ENCODE peak calls at places on chromosomes 2 and 18, in eight cellular contexts. R, Z, B, J, X, U, N and G are unnamed samples.

GRCh38 chr18:74342416-74343043 is 26.9 kb downstream of the C18orf63 start:
- DNase-seq in R (no peak), Z (peak; percentile 16), B (peak; percentile 73), J (peak; percentile 15), X (peak; percentile 75), U (no peak), N (no peak), G (no peak)

GRCh38 chr2:200298816-200299215 is 7.7 kb upstream of the SPATS2L start:
- DNase-seq in R (no peak), Z (no peak), B (no peak), J (no peak), X (no peak), U (no peak), N (no peak), G (no peak)

GRCh38 chr2:177154809-177155208 is 57.8 kb upstream of the HNRNPA3 start:
- DNase-seq in R (no peak), Z (no peak), B (no peak), J (no peak), X (no peak), U (no peak), N (no peak), G (no peak)

GRCh38 chr18:67633939-67634338 is 117.4 kb upstream of the DSEL start:
- DNase-seq in R (no peak), Z (no peak), B (no peak), J (no peak), X (no peak), U (no peak), N (no peak), G (no peak)

GRCh38 chr2:8550481-8550880 is 131.4 kb upstream of the ID2 start:
- DNase-seq in R (peak; percentile 33), Z (no peak), B (no peak), J (no peak), X (no peak), U (peak; percentile 36), N (no peak), G (no peak)

GRCh38 chr2:62406573-62407043 is 99.4 kb downstream of the TMEM17 start:
- DNase-seq in R (no peak), Z (no peak), B (no peak), J (no peak), X (no peak), U (no peak), N (no peak), G (no peak)

GRCh38 chr2:96207073-96207777 is 1.4 kb downstream of the STARD7 start:
- DNase-seq in R (no peak), Z (no peak), B (peak; percentile 69), J (no peak), X (peak; percentile 57), U (no peak), N (no peak), G (no peak)

GRCh38 chr18:22346968-22347611 is 70.6 kb downstream of the CTAGE1 start:
- DNase-seq in R (peak; percentile 90), Z (no peak), B (peak; percentile 75), J (no peak), X (no peak), U (peak; percentile 96), N (no peak), G (no peak)

GRCh38 chr2:70132244-70133126 is 45.2 kb downstream of the PCBP1 start:
- DNase-seq in R (peak; percentile 63), Z (no peak), B (peak; percentile 82), J (no peak), X (peak; percentile 52), U (peak; percentile 76), N (no peak), G (peak; percentile 72)

GRCh38 chr2:10264506-10265327 is 38.0 kb upstream of the HPCAL1 start:
- DNase-seq in R (peak; percentile 37), Z (no peak), B (no peak), J (no peak), X (no peak), U (no peak), N (no peak), G (no peak)

GRCh38 chr18:69400976-69401474 is 337 bp downstream of the DOK6 start:
- DNase-seq in R (peak; percentile 78), Z (no peak), B (peak; percentile 63), J (no peak), X (no peak), U (peak; percentile 69), N (no peak), G (no peak)

GRCh38 chr18:11042247-11042646 is 107.1 kb downstream of the PIEZO2 start:
- DNase-seq in R (no peak), Z (peak; percentile 13), B (no peak), J (no peak), X (no peak), U (no peak), N (no peak), G (no peak)

GRCh38 chr2:100179806-100180205 is 37.4 kb upstream of the AFF3 start:
- DNase-seq in R (no peak), Z (no peak), B (no peak), J (no peak), X (no peak), U (no peak), N (no peak), G (no peak)
- H3K27ac ChIP-seq in R (no peak overlapping the region), Z (no peak overlapping the region), B (no peak overlapping the region), J (no peak overlapping the region), X (no peak overlapping the region), U (no peak overlapping the region), N (no peak overlapping the region), G (no peak overlapping the region)

DNA sequence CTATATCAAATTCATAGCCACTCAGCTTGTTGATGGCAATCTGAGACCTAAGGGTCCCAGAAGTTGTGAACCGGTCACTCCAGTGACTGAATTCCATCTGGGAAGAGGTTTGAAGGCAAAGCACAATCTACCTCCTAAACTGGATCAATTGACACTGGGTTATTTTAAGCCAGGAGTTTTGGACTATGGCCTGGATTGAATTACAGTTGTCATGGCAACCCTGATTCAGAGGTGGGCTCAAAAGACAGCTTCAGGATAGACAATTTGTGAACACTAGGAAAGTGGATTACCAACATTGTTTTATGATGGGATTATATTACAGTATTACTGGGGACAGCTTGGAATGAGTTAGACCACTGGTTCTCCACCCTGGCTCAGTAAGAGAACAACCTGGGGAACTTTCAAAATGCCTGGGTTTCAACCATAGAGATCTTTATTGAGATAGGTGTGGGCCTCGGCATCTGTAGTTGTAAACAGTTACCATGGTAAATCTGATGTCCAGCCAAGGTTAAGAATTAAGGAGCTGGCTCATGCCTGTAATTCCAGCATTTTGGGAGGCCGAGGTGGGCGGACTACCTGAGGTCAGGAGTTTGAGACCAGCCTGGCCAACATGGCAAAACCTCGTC is 58.8 kb downstream of the MFSD6 start:
- DNase-seq in R (no peak), Z (no peak), B (peak; percentile 30), J (no peak), X (peak; percentile 7), U (peak; percentile 25), N (no peak), G (no peak)
- H3K4me3 ChIP-seq in R (no peak overlapping the region), Z (no peak overlapping the region), B (no peak overlapping the region), J (no peak overlapping the region), X (no peak overlapping the region), U (no peak overlapping the region), N (no peak overlapping the region), G (no peak overlapping the region)

DNA sequence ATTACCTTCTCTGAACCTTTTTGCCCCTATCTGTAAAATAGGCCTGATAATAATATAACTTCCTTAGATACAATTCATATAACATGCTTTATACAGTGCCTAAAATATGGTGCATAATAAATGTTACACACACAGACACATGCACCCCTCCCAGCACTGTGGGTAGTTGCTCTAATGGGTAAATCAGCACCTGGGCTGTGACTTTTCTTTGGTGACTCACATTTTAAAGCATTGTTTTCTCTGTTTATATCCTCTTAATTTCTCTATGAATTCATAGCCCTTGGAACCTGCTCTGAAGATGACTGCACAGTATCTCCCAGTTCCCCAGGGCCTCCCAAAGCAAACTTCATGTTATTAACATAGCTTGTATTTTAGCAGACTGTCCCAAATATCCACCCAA is 248.2 kb upstream of the TNP1 start:
- DNase-seq in R (no peak), Z (no peak), B (no peak), J (no peak), X (no peak), U (no peak), N (no peak), G (no peak)
- H3K27me3 ChIP-seq in R (no peaks in the 10 kb centered on the region), Z (no peaks in the 10 kb centered on the region), B (no peaks in the 10 kb centered on the region), J (no peaks in the 10 kb centered on the region), X (no peaks in the 10 kb centered on the region), U (no peaks in the 10 kb centered on the region), N (no peaks in the 10 kb centered on the region), G (no peaks in the 10 kb centered on the region)

DNA sequence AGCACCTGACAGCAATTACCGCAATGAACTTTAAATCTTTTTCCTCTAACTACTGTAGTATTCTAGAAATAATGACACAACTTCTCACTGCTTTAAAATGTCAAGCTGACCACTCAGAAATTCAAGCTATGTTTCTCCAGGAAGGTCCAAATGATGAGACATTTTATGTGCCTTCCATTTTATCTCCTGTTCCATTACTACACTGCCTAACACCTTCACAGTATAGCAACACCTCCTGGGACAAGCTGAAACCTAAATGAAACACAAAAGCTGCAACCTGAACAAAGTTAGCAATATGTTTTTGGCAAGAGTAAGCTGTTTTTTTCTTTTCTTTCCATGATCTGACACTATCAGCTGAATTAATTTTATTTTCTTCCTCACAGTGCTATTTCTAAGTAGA is 81.9 kb downstream of the IKZF2 start:
- DNase-seq in R (no peak), Z (no peak), B (peak; percentile 45), J (no peak), X (no peak), U (no peak), N (no peak), G (no peak)
- H3K27ac ChIP-seq in R (no peak overlapping the region), Z (no peak overlapping the region), B (no peak overlapping the region), J (no peak overlapping the region), X (no peak overlapping the region), U (no peak overlapping the region), N (no peak overlapping the region), G (no peak overlapping the region)

GRCh38 chr18:58989184-58989759 is 124.6 kb downstream of the ZNF532 start:
- DNase-seq in R (no peak), Z (no peak), B (no peak), J (no peak), X (no peak), U (no peak), N (no peak), G (no peak)

GRCh38 chr18:58993260-58993659 is 128.6 kb downstream of the ZNF532 start:
- DNase-seq in R (no peak), Z (no peak), B (peak; percentile 93), J (no peak), X (peak; percentile 94), U (no peak), N (no peak), G (no peak)

GRCh38 chr18:58992301-58993231 is 127.9 kb downstream of the ZNF532 start:
- DNase-seq in R (peak; percentile 31), Z (no peak), B (peak; percentile 62), J (no peak), X (no peak), U (no peak), N (no peak), G (no peak)

GRCh38 chr18:58990720-58991119 is 126.0 kb downstream of the ZNF532 start:
- DNase-seq in R (peak; percentile 56), Z (no peak), B (no peak), J (no peak), X (no peak), U (no peak), N (no peak), G (no peak)

GRCh38 chr18:58991127-58991798 is 126.6 kb downstream of the ZNF532 start:
- DNase-seq in R (no peak), Z (no peak), B (no peak), J (no peak), X (peak; percentile 65), U (no peak), N (no peak), G (no peak)
- H3K4me3 ChIP-seq in R (no peak overlapping the region), Z (no peak overlapping the region), B (no peak overlapping the region), J (no peak overlapping the region), X (peak overlapping the region; percentile 22), U (no peak overlapping the region), N (no peak overlapping the region), G (no peak overlapping the region)